ENCODE peak calls at places on chromosomes 11 and 22, in seven cellular contexts. T, C, Z, F, Y, K and R are unnamed samples.

GRCh38 chr11:12675951-12676711 is 1.9 kb downstream of the TEAD1 start:
- DNase-seq in T (no peak), C (no peak), Z (no peak), F (no peak), Y (no peak), K (no peak), R (no peak)

GRCh38 chr11:65782816-65783228 is 2.0 kb upstream of the AP5B1 start:
- DNase-seq in T (no peak), C (no peak), Z (no peak), F (no peak), Y (peak), K (no peak), R (no peak)

GRCh38 chr11:74932797-74933196 is 16.1 kb downstream of the XRRA1 start:
- DNase-seq in T (peak), C (peak), Z (no peak), F (no peak), Y (no peak), K (no peak), R (no peak)

GRCh38 chr22:36175892-36176291 is 15.3 kb upstream of the APOL3 start:
- DNase-seq in T (no peak), C (no peak), Z (no peak), F (no peak), Y (no peak), K (no peak), R (no peak)

GRCh38 chr11:116558504-116559252 is 214.1 kb downstream of the BUD13 start:
- DNase-seq in T (no peak), C (peak), Z (no peak), F (no peak), Y (no peak), K (no peak), R (no peak)

GRCh38 chr11:78646564-78647185 is 72.0 kb upstream of the NARS2 start:
- DNase-seq in T (peak), C (peak), Z (no peak), F (peak), Y (no peak), K (peak), R (peak)

GRCh38 chr11:134524876-134525845 is 113.1 kb upstream of the B3GAT1 start:
- DNase-seq in T (no peak), C (no peak), Z (no peak), F (no peak), Y (no peak), K (no peak), R (no peak)

GRCh38 chr11:82865841-82866240 is 34.4 kb downstream of the PRCP start:
- DNase-seq in T (no peak), C (no peak), Z (no peak), F (no peak), Y (no peak), K (no peak), R (no peak)

GRCh38 chr11:129458278-129458677 is 82.6 kb downstream of the BARX2 start:
- DNase-seq in T (no peak), C (no peak), Z (no peak), F (no peak), Y (no peak), K (no peak), R (no peak)

GRCh38 chr11:22787055-22787454 is 42.5 kb downstream of the SVIP start:
- DNase-seq in T (no peak), C (no peak), Z (no peak), F (no peak), Y (no peak), K (no peak), R (no peak)

GRCh38 chr22:20994902-20995241 is 7.0 kb downstream of the THAP7 start:
- DNase-seq in T (no peak), C (no peak), Z (no peak), F (no peak), Y (no peak), K (no peak), R (no peak)

GRCh38 chr22:36323855-36324331 is 63.9 kb downstream of the MYH9 start:
- DNase-seq in T (no peak), C (no peak), Z (no peak), F (no peak), Y (peak), K (no peak), R (no peak)